ENCODE peak calls at places on chromosomes 3 and 15, in ten cellular contexts. H is Peyer's patch; C is CD4-positive, alpha-beta T cell; T is omental fat pad; Z is SW 1271; A is RWPE1; M is activated naive CD4-positive, alpha-beta T cell treated with anti-CD3 and anti-CD28 coated beads, Interleukin-2, amount 50 U/mL, for 16 hours; P is brain pericyte; R is mesothelial cell of epicardium; X is GM03348. F is an unnamed sample.
A peak's percentile ranks its signal among the peaks of the same experiment; 100 is the strongest.

GRCh38 chr15:29081781-29082180 is 187.8 kb downstream of the NSMCE3 start:
- DNase-seq in H (no peak), C (no peak), T (no peak), Z (no peak), A (no peak), M (no peak), P (no peak), R (no peak), X (no peak), F (no peak)

GRCh38 chr3:150545419-150546225 is 674 bp downstream of the SERP1 start:
- DNase-seq in H (no peak), C (peak; percentile 37), T (no peak), Z (peak; percentile 52), A (peak; percentile 21), M (peak; percentile 48), P (no peak), R (peak; percentile 24), X (peak; percentile 42), F (no peak)

GRCh38 chr3:108021533-108021932 is 69.3 kb downstream of the CD47 start:
- DNase-seq in H (no peak), C (no peak), T (no peak), Z (no peak), A (no peak), M (no peak), P (no peak), R (no peak), X (no peak), F (no peak)

GRCh38 chr15:80942746-80943565 is 46.7 kb downstream of the MESD start:
- DNase-seq in H (no peak), C (no peak), T (no peak), Z (no peak), A (no peak), M (no peak), P (no peak), R (no peak), X (peak; percentile 75), F (no peak)

GRCh38 chr15:52161406-52161966 is 29.7 kb downstream of the GNB5 start:
- DNase-seq in H (no peak), C (no peak), T (no peak), Z (no peak), A (no peak), M (no peak), P (no peak), R (no peak), X (no peak), F (no peak)

GRCh38 chr3:100825574-100825973 is 116.3 kb downstream of the TFG start:
- DNase-seq in H (no peak), C (no peak), T (no peak), Z (no peak), A (no peak), M (no peak), P (no peak), R (no peak), X (no peak), F (no peak)

GRCh38 chr15:31606261-31606669 is 279.6 kb downstream of the KLF13 start:
- DNase-seq in H (no peak), C (no peak), T (no peak), Z (no peak), A (peak; percentile 64), M (no peak), P (no peak), R (no peak), X (peak; percentile 43), F (no peak)

GRCh38 chr15:77507151-77507847 is 86.6 kb downstream of the HMG20A start:
- DNase-seq in H (peak; percentile 70), C (no peak), T (no peak), Z (no peak), A (peak; percentile 41), M (no peak), P (no peak), R (no peak), X (no peak), F (no peak)

GRCh38 chr3:39205919-39206516 is 13.6 kb upstream of the XIRP1 start:
- DNase-seq in H (no peak), C (no peak), T (no peak), Z (no peak), A (no peak), M (no peak), P (no peak), R (no peak), X (no peak), F (no peak)

GRCh38 chr15:34610388-34610787 is 26.9 kb upstream of the GOLGA8B start:
- DNase-seq in H (no peak), C (no peak), T (no peak), Z (no peak), A (peak; percentile 13), M (no peak), P (no peak), R (no peak), X (peak; percentile 9), F (no peak)

GRCh38 chr3:103794656-103795055 is 1359.8 kb downstream of the ZPLD1 start:
- DNase-seq in H (no peak), C (no peak), T (no peak), Z (peak; percentile 18), A (no peak), M (no peak), P (no peak), R (no peak), X (no peak), F (no peak)

GRCh38 chr15:74695597-74696397 is at the start of gene EDC3:
- DNase-seq in H (peak; percentile 87), C (peak; percentile 83), T (peak; percentile 83), Z (peak; percentile 89), A (peak; percentile 92), M (peak; percentile 89), P (peak; percentile 30), R (peak; percentile 83), X (peak; percentile 94), F (peak; percentile 93)

GRCh38 chr15:70437089-70437488 is 326.3 kb downstream of the UACA start:
- DNase-seq in H (no peak), C (no peak), T (no peak), Z (no peak), A (no peak), M (no peak), P (no peak), R (no peak), X (no peak), F (no peak)

GRCh38 chr3:179015551-179016020 is 56.0 kb downstream of the ZMAT3 start:
- DNase-seq in H (no peak), C (peak; percentile 36), T (no peak), Z (peak; percentile 83), A (peak; percentile 53), M (peak; percentile 35), P (peak; percentile 65), R (no peak), X (peak; percentile 69), F (peak; percentile 51)

GRCh38 chr3:185728630-185729334 is 96.1 kb downstream of the IGF2BP2 start:
- DNase-seq in H (no peak), C (no peak), T (no peak), Z (no peak), A (no peak), M (no peak), P (no peak), R (no peak), X (peak; percentile 46), F (no peak)

GRCh38 chr3:70247955-70248354 is 64.5 kb downstream of the MDFIC2 start:
- DNase-seq in H (no peak), C (no peak), T (no peak), Z (no peak), A (no peak), M (no peak), P (no peak), R (no peak), X (no peak), F (no peak)

GRCh38 chr3:42214565-42215283 is 51.3 kb downstream of the CCK start:
- DNase-seq in H (no peak), C (no peak), T (no peak), Z (peak; percentile 7), A (no peak), M (no peak), P (no peak), R (no peak), X (peak; percentile 61), F (no peak)

GRCh38 chr3:85939026-85939616 is 980.3 kb downstream of the CADM2 start:
- DNase-seq in H (no peak), C (no peak), T (no peak), Z (no peak), A (no peak), M (no peak), P (no peak), R (no peak), X (no peak), F (no peak)